ENCODE peak calls at places on chromosomes 1 and 21, in seven cellular contexts. H, Q, U, C, J, N and Y are unnamed samples.

GRCh38 chr21:42460391-42461184 is 35.4 kb downstream of the RSPH1 start:
- DNase-seq in H (no peak), Q (no peak), U (no peak), C (no peak), J (no peak), N (no peak), Y (no peak)

GRCh38 chr1:115807723-115808122 is 33.2 kb downstream of the NHLH2 start:
- DNase-seq in H (peak; percentile 5), Q (peak; percentile 13), U (peak; percentile 69), C (peak; percentile 58), J (peak; percentile 88), N (peak; percentile 64), Y (no peak)

GRCh38 chr1:152118915-152119314 is 3.7 kb upstream of the TCHH start:
- DNase-seq in H (no peak), Q (no peak), U (no peak), C (no peak), J (no peak), N (no peak), Y (no peak)

GRCh38 chr1:111592389-111593361 is 26.9 kb upstream of the RAP1A start:
- DNase-seq in H (peak; percentile 28), Q (peak; percentile 79), U (peak; percentile 63), C (peak; percentile 32), J (peak; percentile 21), N (peak; percentile 18), Y (peak; percentile 22)

GRCh38 chr1:207908112-207908734 is 2.7 kb downstream of the CD34 start:
- DNase-seq in H (no peak), Q (no peak), U (no peak), C (no peak), J (no peak), N (no peak), Y (no peak)

GRCh38 chr1:9651565-9652378 is at the start of gene PIK3CD:
- DNase-seq in H (no peak), Q (no peak), U (no peak), C (peak; percentile 75), J (peak; percentile 8), N (no peak), Y (no peak)

GRCh38 chr1:209825591-209826433 is 2.0 kb upstream of the UTP25 start:
- DNase-seq in H (no peak), Q (no peak), U (no peak), C (no peak), J (no peak), N (no peak), Y (no peak)

GRCh38 chr1:221071761-221072160 is 192.5 kb downstream of the HLX start:
- DNase-seq in H (no peak), Q (no peak), U (no peak), C (no peak), J (no peak), N (no peak), Y (no peak)